ENCODE peak calls at places on chromosomes 1 and 21, in seven cellular contexts. S is type B pancreatic cell; W is NCI-H345; M is naive thymus-derived CD8-positive, alpha-beta T cell; B is aorta; I is activated naive CD8-positive, alpha-beta T cell treated with anti-CD3 and anti-CD28 coated beads for 36 hours; X is NCI-H1436 treated with DMSO at 0.1 percent for 48 hours. C is an unnamed sample.

GRCh38 chr1:74395492-74395891 is 116.9 kb downstream of the LRRC53 start:
- DNase-seq in S (no peak), W (no peak), M (no peak), B (no peak), I (no peak), X (no peak), C (no peak)

GRCh38 chr1:50333595-50333974 is 89.7 kb downstream of the DMRTA2 start:
- DNase-seq in S (no peak), W (peak), M (no peak), B (peak), I (peak), X (no peak), C (peak)

GRCh38 chr21:45724345-45724961 is 80.9 kb downstream of the PCBP3 start:
- DNase-seq in S (no peak), W (no peak), M (no peak), B (no peak), I (no peak), X (no peak), C (no peak)

GRCh38 chr1:226149806-226150205 is 36.7 kb downstream of the ACBD3 start:
- DNase-seq in S (no peak), W (no peak), M (no peak), B (no peak), I (no peak), X (no peak), C (no peak)

GRCh38 chr1:2271134-2271785 is 43.1 kb downstream of the SKI start:
- DNase-seq in S (no peak), W (no peak), M (no peak), B (no peak), I (no peak), X (no peak), C (no peak)

GRCh38 chr1:34684246-34684645 is 70.6 kb upstream of the GJB5 start:
- DNase-seq in S (no peak), W (peak), M (no peak), B (no peak), I (peak), X (peak), C (no peak)

GRCh38 chr1:216310776-216311175 is 112.5 kb downstream of the USH2A start:
- DNase-seq in S (no peak), W (peak), M (no peak), B (no peak), I (no peak), X (peak), C (peak)

GRCh38 chr1:85952460-85952859 is 204.1 kb downstream of the COL24A1 start:
- DNase-seq in S (no peak), W (peak), M (no peak), B (no peak), I (no peak), X (no peak), C (no peak)

GRCh38 chr1:29324771-29325351 is 88.5 kb downstream of the PTPRU start:
- DNase-seq in S (no peak), W (no peak), M (no peak), B (no peak), I (no peak), X (no peak), C (no peak)

GRCh38 chr1:54287821-54288220 is 87.9 kb downstream of the MRPL37 start:
- DNase-seq in S (no peak), W (no peak), M (peak), B (no peak), I (no peak), X (no peak), C (no peak)

GRCh38 chr1:154944422-154945159 is 8.1 kb upstream of the PMVK start:
- DNase-seq in S (no peak), W (no peak), M (no peak), B (no peak), I (no peak), X (no peak), C (no peak)

GRCh38 chr1:8421721-8422120 is 103.8 kb downstream of the SLC45A1 start:
- DNase-seq in S (no peak), W (no peak), M (no peak), B (no peak), I (no peak), X (no peak), C (peak)

GRCh38 chr1:19665456-19666138 is 922 bp downstream of the HTR6 start:
- DNase-seq in S (no peak), W (no peak), M (no peak), B (no peak), I (no peak), X (no peak), C (no peak)

GRCh38 chr1:22971161-22972062 is 1.3 kb downstream of the LACTBL1 start:
- DNase-seq in S (no peak), W (peak), M (no peak), B (peak), I (no peak), X (no peak), C (no peak)

GRCh38 chr1:94884101-94884875 is 42.6 kb downstream of the CNN3 start:
- DNase-seq in S (peak), W (peak), M (no peak), B (no peak), I (no peak), X (no peak), C (peak)

GRCh38 chr1:26020390-26020789 is 1.2 kb upstream of the EXTL1 start:
- DNase-seq in S (no peak), W (no peak), M (no peak), B (no peak), I (no peak), X (no peak), C (peak)

GRCh38 chr1:165949335-165950130 is 122.1 kb downstream of the UCK2 start:
- DNase-seq in S (no peak), W (peak), M (no peak), B (no peak), I (no peak), X (no peak), C (peak)

GRCh38 chr1:29416267-29416666 is 179.9 kb downstream of the PTPRU start:
- DNase-seq in S (peak), W (no peak), M (no peak), B (no peak), I (no peak), X (no peak), C (no peak)

GRCh38 chr1:89763649-89763986 is 57.2 kb upstream of the LRRC8D start:
- DNase-seq in S (no peak), W (no peak), M (no peak), B (no peak), I (no peak), X (no peak), C (no peak)

GRCh38 chr1:113872219-113872934 is 865 bp upstream of the PTPN22 start:
- DNase-seq in S (no peak), W (no peak), M (no peak), B (no peak), I (no peak), X (no peak), C (no peak)

GRCh38 chr1:110393691-110394564 is 3.1 kb upstream of the SLC16A4 start:
- DNase-seq in S (no peak), W (no peak), M (no peak), B (no peak), I (no peak), X (no peak), C (peak)

GRCh38 chr1:183685112-183685713 is 32.1 kb upstream of the APOBEC4 start:
- DNase-seq in S (no peak), W (peak), M (peak), B (no peak), I (peak), X (no peak), C (peak)

GRCh38 chr1:67274623-67275325 is 32.9 kb upstream of the IL12RB2 start:
- DNase-seq in S (no peak), W (no peak), M (no peak), B (no peak), I (peak), X (no peak), C (no peak)

GRCh38 chr1:179952181-179952580 is 2.4 kb upstream of the CEP350 start:
- DNase-seq in S (no peak), W (no peak), M (no peak), B (no peak), I (no peak), X (no peak), C (no peak)

GRCh38 chr1:200610846-200611245 is 9.7 kb downstream of the KIF14 start:
- DNase-seq in S (no peak), W (no peak), M (no peak), B (no peak), I (no peak), X (no peak), C (peak)

GRCh38 chr1:27383661-27384060 is 528 bp upstream of the CD164L2 start:
- DNase-seq in S (no peak), W (no peak), M (no peak), B (no peak), I (no peak), X (no peak), C (no peak)

GRCh38 chr1:21511579-21512522 is 2.6 kb downstream of the ALPL start:
- DNase-seq in S (no peak), W (no peak), M (no peak), B (peak), I (no peak), X (no peak), C (peak)

GRCh38 chr1:155184835-155185782 is 11.5 kb downstream of the TRIM46 start:
- DNase-seq in S (no peak), W (no peak), M (no peak), B (peak), I (no peak), X (no peak), C (no peak)

GRCh38 chr1:16111771-16112557 is 38.5 kb upstream of the FAM131C start:
- DNase-seq in S (no peak), W (no peak), M (no peak), B (peak), I (no peak), X (no peak), C (peak)